ENCODE peak calls at places on chromosomes 12 and 14, in eight cellular contexts. O is stimulated activated CD4-positive, alpha-beta T cell treated with anti-CD3 and anti-CD28 coated beads, Interleukin-2, amount 100 ng/mL, for 48 hours; B is EL; P is stomach; K is myocyte; W is CD8-positive, alpha-beta T cell; S is aorta; N is foreskin melanocyte. C is an unnamed sample.

GRCh38 chr14:105019861-105020814 is 745 bp downstream of the CDCA4 start:
- DNase-seq in O (peak; percentile 42), B (no peak), P (peak; percentile 39), K (peak; percentile 43), W (peak; percentile 73), S (no peak), N (no peak), C (peak; percentile 53)

GRCh38 chr12:54560374-54560858 is 11.0 kb downstream of the PDE1B start:
- DNase-seq in O (peak; percentile 78), B (peak; percentile 87), P (peak; percentile 87), K (peak; percentile 67), W (peak; percentile 92), S (peak; percentile 98), N (peak; percentile 38), C (peak; percentile 88)

GRCh38 chr14:32244404-32244803 is 41.3 kb upstream of the RNU6-8 start:
- DNase-seq in O (no peak), B (peak; percentile 15), P (no peak), K (no peak), W (no peak), S (no peak), N (no peak), C (no peak)

GRCh38 chr14:65144170-65144569 is 41.9 kb upstream of the MAX start:
- DNase-seq in O (no peak), B (no peak), P (no peak), K (no peak), W (no peak), S (no peak), N (no peak), C (no peak)

GRCh38 chr14:77580964-77581505 is 35.4 kb downstream of the SPTLC2 start:
- DNase-seq in O (no peak), B (peak; percentile 69), P (no peak), K (peak; percentile 28), W (no peak), S (no peak), N (peak; percentile 59), C (peak; percentile 25)

GRCh38 chr12:31324116-31324844 is 1.7 kb downstream of the SINHCAF start:
- DNase-seq in O (peak; percentile 47), B (peak; percentile 79), P (peak; percentile 83), K (peak; percentile 67), W (peak; percentile 85), S (peak; percentile 88), N (peak; percentile 40), C (peak; percentile 43)

GRCh38 chr12:95002754-95003153 is 743 bp downstream of the NDUFA12 start:
- DNase-seq in O (no peak), B (no peak), P (no peak), K (peak; percentile 14), W (no peak), S (no peak), N (no peak), C (no peak)

GRCh38 chr14:21092147-21093011 is 6.1 kb downstream of the ZNF219 start:
- DNase-seq in O (peak; percentile 97), B (peak; percentile 61), P (peak; percentile 90), K (peak; percentile 66), W (peak; percentile 88), S (peak; percentile 97), N (peak; percentile 37), C (peak; percentile 96)

GRCh38 chr14:55127491-55127951 is 1.5 kb upstream of the LGALS3 start:
- DNase-seq in O (no peak), B (peak; percentile 88), P (no peak), K (no peak), W (no peak), S (no peak), N (no peak), C (no peak)

GRCh38 chr14:76891436-76891835 is 65.2 kb downstream of the LRRC74A start:
- DNase-seq in O (no peak), B (no peak), P (no peak), K (no peak), W (no peak), S (no peak), N (no peak), C (no peak)

GRCh38 chr12:42090899-42091298 is 53.8 kb downstream of the GXYLT1 start:
- DNase-seq in O (no peak), B (peak; percentile 74), P (no peak), K (no peak), W (no peak), S (no peak), N (peak; percentile 43), C (no peak)

GRCh38 chr12:105409881-105410471 is 79.5 kb downstream of the C12orf75 start:
- DNase-seq in O (no peak), B (peak; percentile 54), P (peak; percentile 26), K (peak; percentile 93), W (no peak), S (no peak), N (peak; percentile 35), C (no peak)

GRCh38 chr14:19799880-19800279 is 3.7 kb upstream of the OR4N2 start:
- DNase-seq in O (no peak), B (no peak), P (no peak), K (no peak), W (no peak), S (no peak), N (no peak), C (no peak)

GRCh38 chr12:95870897-95871296 is 12.1 kb downstream of the SNRPF start:
- DNase-seq in O (no peak), B (no peak), P (no peak), K (no peak), W (no peak), S (no peak), N (no peak), C (no peak)

GRCh38 chr14:80781968-80782367 is 159.6 kb downstream of the CEP128 start:
- DNase-seq in O (no peak), B (peak; percentile 32), P (no peak), K (peak; percentile 72), W (no peak), S (no peak), N (no peak), C (no peak)

GRCh38 chr12:108722992-108723766 is 8.1 kb downstream of the CORO1C start:
- DNase-seq in O (no peak), B (peak; percentile 98), P (no peak), K (peak; percentile 64), W (no peak), S (no peak), N (peak; percentile 50), C (no peak)

GRCh38 chr12:53427905-53428594 is 4.4 kb downstream of the AMHR2 start:
- DNase-seq in O (no peak), B (peak; percentile 92), P (no peak), K (peak; percentile 29), W (no peak), S (no peak), N (no peak), C (no peak)

GRCh38 chr12:45973526-45973925 is 16.8 kb downstream of the SCAF11 start:
- DNase-seq in O (no peak), B (peak; percentile 36), P (no peak), K (no peak), W (no peak), S (no peak), N (no peak), C (no peak)

GRCh38 chr12:45388545-45388944 is 172.7 kb downstream of the ANO6 start:
- DNase-seq in O (no peak), B (peak; percentile 43), P (no peak), K (peak; percentile 57), W (no peak), S (no peak), N (peak; percentile 30), C (no peak)

GRCh38 chr12:89309815-89310214 is 42.5 kb downstream of the DUSP6 start:
- DNase-seq in O (no peak), B (no peak), P (no peak), K (peak; percentile 14), W (no peak), S (no peak), N (no peak), C (no peak)

GRCh38 chr12:90908465-90908864 is 46.5 kb downstream of the CCER1 start:
- DNase-seq in O (no peak), B (peak; percentile 81), P (no peak), K (peak; percentile 68), W (no peak), S (no peak), N (no peak), C (no peak)

GRCh38 chr12:77343291-77343690 is 277.9 kb upstream of the E2F7 start:
- DNase-seq in O (no peak), B (peak; percentile 14), P (no peak), K (no peak), W (no peak), S (no peak), N (no peak), C (no peak)

GRCh38 chr12:108648371-108648770 is 14.7 kb upstream of the SELPLG start:
- DNase-seq in O (no peak), B (no peak), P (no peak), K (peak; percentile 22), W (no peak), S (no peak), N (no peak), C (no peak)

C was measured in GM12892.